ENCODE peak calls at places on chromosomes 6 and 20, in eight cellular contexts. T is IMR-90, W is heart right ventricle, I is GM12864, Y is colonic mucosa, K is GM20000, O is ovary, L is psoas muscle. X is an unnamed sample.

GRCh38 chr6:20540683-20541082 is 6.4 kb downstream of the CDKAL1 start:
- DNase-seq in T (peak), W (no peak), I (no peak), Y (no peak), K (no peak), O (peak), L (no peak), X (no peak)

GRCh38 chr6:21104288-21104687 is 489.3 kb upstream of the SOX4 start:
- DNase-seq in T (no peak), W (no peak), I (no peak), Y (no peak), K (no peak), O (no peak), L (no peak), X (no peak)

GRCh38 chr20:49323622-49324238 is 45.9 kb upstream of the ZNFX1 start:
- DNase-seq in T (peak), W (no peak), I (no peak), Y (no peak), K (peak), O (no peak), L (no peak), X (peak)

GRCh38 chr6:98203170-98203806 is 631.1 kb upstream of the POU3F2 start:
- DNase-seq in T (peak), W (no peak), I (no peak), Y (no peak), K (no peak), O (no peak), L (no peak), X (no peak)

GRCh38 chr6:82953871-82954270 is 111.8 kb downstream of the UBE3D start:
- DNase-seq in T (peak), W (peak), I (no peak), Y (no peak), K (no peak), O (no peak), L (no peak), X (no peak)

GRCh38 chr20:34355427-34355826 is 7.6 kb upstream of the ITCH start:
- DNase-seq in T (no peak), W (no peak), I (no peak), Y (no peak), K (no peak), O (no peak), L (no peak), X (no peak)

GRCh38 chr6:5525209-5525608 is 263.9 kb downstream of the FARS2 start:
- DNase-seq in T (peak), W (no peak), I (no peak), Y (no peak), K (no peak), O (no peak), L (no peak), X (no peak)

GRCh38 chr20:12318043-12318442 is 400.4 kb downstream of the BTBD3 start:
- DNase-seq in T (no peak), W (no peak), I (no peak), Y (no peak), K (no peak), O (no peak), L (no peak), X (no peak)

GRCh38 chr6:114390176-114390575 is 47.4 kb upstream of the HS3ST5 start:
- DNase-seq in T (no peak), W (no peak), I (no peak), Y (no peak), K (no peak), O (no peak), L (no peak), X (no peak)

GRCh38 chr20:61646453-61646852 is 394.4 kb downstream of the CDH4 start:
- DNase-seq in T (no peak), W (no peak), I (no peak), Y (no peak), K (no peak), O (no peak), L (no peak), X (no peak)

GRCh38 chr6:156686429-156686939 is 90.7 kb upstream of the ARID1B start:
- DNase-seq in T (peak), W (peak), I (no peak), Y (no peak), K (peak), O (peak), L (no peak), X (no peak)

GRCh38 chr20:57598060-57598459 is 22.2 kb downstream of the ZBP1 start:
- DNase-seq in T (no peak), W (no peak), I (no peak), Y (no peak), K (no peak), O (no peak), L (peak), X (no peak)

GRCh38 chr6:41780623-41781301 is at the start of gene PRICKLE4:
- DNase-seq in T (no peak), W (peak), I (no peak), Y (peak), K (peak), O (peak), L (peak), X (no peak)

GRCh38 chr6:13205106-13205505 is 123.2 kb downstream of the TBC1D7 start:
- DNase-seq in T (no peak), W (no peak), I (no peak), Y (no peak), K (no peak), O (no peak), L (no peak), X (no peak)

GRCh38 chr6:36177166-36177565 is 19.4 kb upstream of the BRPF3 start:
- DNase-seq in T (no peak), W (no peak), I (no peak), Y (no peak), K (no peak), O (no peak), L (no peak), X (no peak)

GRCh38 chr6:2124260-2124709 is 121.1 kb downstream of the GMDS start:
- DNase-seq in T (peak), W (peak), I (no peak), Y (no peak), K (no peak), O (no peak), L (no peak), X (no peak)

GRCh38 chr20:36825374-36826104 is 50.4 kb upstream of the TLDC2 start:
- DNase-seq in T (no peak), W (no peak), I (no peak), Y (no peak), K (no peak), O (no peak), L (no peak), X (no peak)

GRCh38 chr6:47479156-47479541 is 1.6 kb downstream of the CD2AP start:
- DNase-seq in T (peak), W (no peak), I (no peak), Y (no peak), K (no peak), O (no peak), L (no peak), X (no peak)

GRCh38 chr6:116485786-116486185 is 24.6 kb downstream of the CALHM6 start:
- DNase-seq in T (no peak), W (no peak), I (no peak), Y (no peak), K (no peak), O (no peak), L (no peak), X (no peak)

GRCh38 chr6:111604259-111605099 is 1.2 kb downstream of the TRAF3IP2 start:
- DNase-seq in T (peak), W (peak), I (no peak), Y (peak), K (no peak), O (peak), L (peak), X (no peak)

GRCh38 chr6:24719125-24719931 is at the start of gene C6orf62:
- DNase-seq in T (peak), W (peak), I (no peak), Y (peak), K (peak), O (peak), L (peak), X (peak)

GRCh38 chr20:62511915-62512610 is 36.3 kb upstream of the GATA5 start:
- DNase-seq in T (no peak), W (no peak), I (no peak), Y (no peak), K (no peak), O (no peak), L (peak), X (no peak)

GRCh38 chr6:169177516-169178196 is 76.0 kb downstream of the THBS2 start:
- DNase-seq in T (peak), W (no peak), I (no peak), Y (no peak), K (no peak), O (no peak), L (no peak), X (no peak)

GRCh38 chr6:82458147-82458546 is 94.5 kb downstream of the TPBG start:
- DNase-seq in T (no peak), W (no peak), I (no peak), Y (no peak), K (no peak), O (no peak), L (no peak), X (no peak)

GRCh38 chr6:8499540-8499939 is 64.2 kb upstream of the SLC35B3 start:
- DNase-seq in T (no peak), W (no peak), I (no peak), Y (no peak), K (no peak), O (no peak), L (no peak), X (no peak)

GRCh38 chr6:75201901-75202672 is 3.8 kb downstream of the COL12A1 start:
- DNase-seq in T (peak), W (no peak), I (no peak), Y (no peak), K (peak), O (peak), L (peak), X (peak)

GRCh38 chr6:44624226-44624625 is 236.7 kb downstream of the CDC5L start:
- DNase-seq in T (no peak), W (no peak), I (no peak), Y (no peak), K (no peak), O (no peak), L (no peak), X (no peak)

GRCh38 chr6:136446579-136447182 is 103.5 kb downstream of the MAP7 start:
- DNase-seq in T (peak), W (no peak), I (no peak), Y (no peak), K (no peak), O (no peak), L (no peak), X (no peak)

GRCh38 chr6:80742481-80742880 is 636.0 kb downstream of the BCKDHB start:
- DNase-seq in T (peak), W (no peak), I (no peak), Y (no peak), K (no peak), O (no peak), L (no peak), X (no peak)
- TF ChIP-seq CTCF in T (peak), W (peak), I (no peak), Y (no peak), K (no peak), O (peak), L (no peak), X (peak)

DNA sequence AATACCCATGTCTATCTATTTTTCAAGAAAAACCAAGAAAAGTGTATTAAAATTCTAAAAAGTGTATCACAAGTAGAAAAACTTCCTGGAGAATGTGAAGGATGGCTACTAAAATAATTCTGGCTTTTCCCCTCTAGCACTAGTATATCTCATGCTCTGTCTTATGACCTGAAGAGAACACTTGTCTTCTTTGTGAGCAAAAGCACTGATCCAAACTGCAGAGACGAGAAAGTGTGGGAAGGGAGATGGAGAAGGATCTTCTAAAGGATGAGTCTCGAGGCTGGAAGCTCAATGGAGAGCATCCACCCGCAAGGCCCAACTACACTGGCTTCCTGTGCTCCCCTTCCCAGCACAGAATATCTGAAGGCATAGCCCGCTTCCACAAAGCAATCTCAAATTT is 23.5 kb downstream of the STX7 start:
- DNase-seq in T (no peak), W (no peak), I (no peak), Y (no peak), K (no peak), O (no peak), L (no peak), X (no peak)
- TF ChIP-seq CTCF in T (no peak), W (no peak), I (no peak), Y (no peak), K (no peak), O (no peak), L (no peak), X (no peak)

DNA sequence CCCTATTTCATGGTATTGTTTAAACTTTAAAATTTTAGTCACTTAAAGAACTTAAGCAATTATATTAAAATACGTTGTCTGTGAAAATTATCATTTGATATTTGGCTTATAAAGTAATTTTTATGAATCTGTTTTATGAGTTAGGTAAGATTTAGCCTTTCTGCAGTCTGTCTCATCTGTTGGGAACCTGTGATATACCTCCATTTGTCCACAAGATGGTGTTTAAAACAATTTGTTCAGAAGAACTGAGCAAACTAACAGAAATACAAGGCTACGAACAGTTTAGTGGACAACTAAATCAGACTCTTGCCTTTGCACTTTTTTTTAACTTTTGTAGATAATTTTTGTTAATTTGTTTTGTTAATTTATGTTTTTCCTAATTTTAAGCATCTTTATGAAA is 92.4 kb downstream of the COL9A1 start:
- DNase-seq in T (no peak), W (no peak), I (no peak), Y (no peak), K (no peak), O (no peak), L (no peak), X (peak)
- TF ChIP-seq CTCF in T (no peak), W (peak), I (peak), Y (peak), K (no peak), O (no peak), L (peak), X (peak)

GRCh38 chr20:5887386-5887785 is 62.9 kb downstream of the TRMT6 start:
- DNase-seq in T (no peak), W (no peak), I (no peak), Y (no peak), K (no peak), O (no peak), L (peak), X (no peak)
- TF ChIP-seq CTCF in T (no peak), W (no peak), I (no peak), Y (no peak), K (no peak), O (no peak), L (no peak), X (no peak)